ENCODE peak calls at places on chromosome 13, in eight cellular contexts. A is breast epithelium; X is memory B cell; L is GM18507; K is naive thymus-derived CD8-positive, alpha-beta T cell; C is NCI-H510A treated with DMSO at 0.1 percent for 48 hours; Z is foreskin keratinocyte; P is choroid plexus epithelial cell. Q is an unnamed sample.

GRCh38 chr13:94966380-94966779 is 254.0 kb upstream of the SOX21 start:
- DNase-seq in A (no peak), X (no peak), L (no peak), K (no peak), C (peak), Z (no peak), P (no peak), Q (no peak)

GRCh38 chr13:40460116-40460515 is 206.3 kb downstream of the FOXO1 start:
- DNase-seq in A (no peak), X (no peak), L (no peak), K (no peak), C (no peak), Z (no peak), P (no peak), Q (no peak)

GRCh38 chr13:24361138-24361537 is 51.8 kb downstream of the C1QTNF9 start:
- DNase-seq in A (no peak), X (no peak), L (no peak), K (no peak), C (no peak), Z (no peak), P (no peak), Q (no peak)

GRCh38 chr13:84237181-84237580 is 354.9 kb upstream of the SLITRK1 start:
- DNase-seq in A (no peak), X (no peak), L (no peak), K (no peak), C (no peak), Z (no peak), P (no peak), Q (no peak)

GRCh38 chr13:95924389-95924994 is 128.7 kb downstream of the UGGT2 start:
- DNase-seq in A (no peak), X (no peak), L (no peak), K (no peak), C (no peak), Z (peak), P (peak), Q (no peak)

GRCh38 chr13:29448124-29448685 is 147.3 kb downstream of the SLC7A1 start:
- DNase-seq in A (no peak), X (no peak), L (no peak), K (no peak), C (no peak), Z (no peak), P (no peak), Q (no peak)

GRCh38 chr13:105037064-105037463 is 1498.4 kb downstream of the EFNB2 start:
- DNase-seq in A (no peak), X (no peak), L (no peak), K (no peak), C (no peak), Z (peak), P (no peak), Q (no peak)

GRCh38 chr13:100664171-100664900 is 10.3 kb downstream of the TMTC4 start:
- DNase-seq in A (no peak), X (no peak), L (no peak), K (no peak), C (no peak), Z (no peak), P (no peak), Q (no peak)

GRCh38 chr13:82905071-82905470 is 977.2 kb downstream of the SLITRK1 start:
- DNase-seq in A (no peak), X (no peak), L (no peak), K (no peak), C (no peak), Z (peak), P (no peak), Q (no peak)

GRCh38 chr13:24209138-24209537 is 48.6 kb downstream of the SPATA13 start:
- DNase-seq in A (no peak), X (no peak), L (no peak), K (no peak), C (no peak), Z (no peak), P (no peak), Q (no peak)

GRCh38 chr13:51524312-51524711 is 60.0 kb upstream of the WDFY2 start:
- DNase-seq in A (no peak), X (no peak), L (no peak), K (no peak), C (no peak), Z (no peak), P (no peak), Q (no peak)

GRCh38 chr13:105848494-105848893 is 687.0 kb downstream of the EFNB2 start:
- DNase-seq in A (no peak), X (no peak), L (no peak), K (no peak), C (no peak), Z (peak), P (no peak), Q (no peak)

GRCh38 chr13:21043898-21044297 is 17.5 kb downstream of the LATS2 start:
- DNase-seq in A (no peak), X (no peak), L (no peak), K (no peak), C (no peak), Z (no peak), P (peak), Q (no peak)

GRCh38 chr13:74288361-74288911 is 154.2 kb upstream of the KLF12 start:
- DNase-seq in A (no peak), X (peak), L (no peak), K (peak), C (no peak), Z (peak), P (no peak), Q (peak)

GRCh38 chr13:111354789-111355188 is 34.3 kb downstream of the TEX29 start:
- DNase-seq in A (no peak), X (no peak), L (no peak), K (no peak), C (no peak), Z (no peak), P (no peak), Q (no peak)

GRCh38 chr13:30572859-30573275 is 44.9 kb upstream of the USPL1 start:
- DNase-seq in A (no peak), X (peak), L (peak), K (peak), C (peak), Z (peak), P (peak), Q (no peak)

GRCh38 chr13:61508936-61509335 is 93.3 kb upstream of the PCDH20 start:
- DNase-seq in A (no peak), X (no peak), L (no peak), K (no peak), C (no peak), Z (no peak), P (no peak), Q (no peak)

GRCh38 chr13:77118134-77118533 is 91.2 kb upstream of the FBXL3 start:
- DNase-seq in A (no peak), X (no peak), L (no peak), K (no peak), C (no peak), Z (no peak), P (no peak), Q (no peak)

GRCh38 chr13:28540612-28541011 is 45.7 kb upstream of the FLT1 start:
- DNase-seq in A (no peak), X (no peak), L (no peak), K (no peak), C (no peak), Z (peak), P (peak), Q (no peak)

GRCh38 chr13:31161583-31162150 is at the start of gene HSPH1:
- DNase-seq in A (peak), X (peak), L (peak), K (peak), C (peak), Z (peak), P (peak), Q (peak)

GRCh38 chr13:76239031-76239680 is 603.0 kb downstream of the LMO7 start:
- DNase-seq in A (no peak), X (no peak), L (no peak), K (no peak), C (no peak), Z (no peak), P (no peak), Q (no peak)

GRCh38 chr13:32390048-32390447 is 37.9 kb downstream of the N4BP2L1 start:
- DNase-seq in A (no peak), X (no peak), L (no peak), K (no peak), C (no peak), Z (no peak), P (no peak), Q (no peak)

GRCh38 chr13:39938591-39938990 is 283.1 kb downstream of the COG6 start:
- DNase-seq in A (no peak), X (no peak), L (no peak), K (no peak), C (no peak), Z (no peak), P (no peak), Q (no peak)

GRCh38 chr13:54950546-54950945 is 1921.9 kb downstream of the OLFM4 start:
- DNase-seq in A (no peak), X (no peak), L (no peak), K (no peak), C (no peak), Z (no peak), P (no peak), Q (no peak)

GRCh38 chr13:112806761-112807652 is 117.2 kb downstream of the ATP11A start:
- DNase-seq in A (no peak), X (no peak), L (no peak), K (no peak), C (no peak), Z (no peak), P (no peak), Q (no peak)

GRCh38 chr13:48542581-48543341 is 9.9 kb upstream of the RCBTB2 start:
- DNase-seq in A (no peak), X (no peak), L (no peak), K (no peak), C (no peak), Z (no peak), P (peak), Q (no peak)

GRCh38 chr13:97892717-97893116 is 60.8 kb upstream of the IPO5 start:
- DNase-seq in A (no peak), X (no peak), L (no peak), K (no peak), C (no peak), Z (peak), P (peak), Q (no peak)

GRCh38 chr13:85586422-85586831 is 212.8 kb downstream of the SLITRK6 start:
- DNase-seq in A (no peak), X (no peak), L (no peak), K (no peak), C (no peak), Z (peak), P (peak), Q (no peak)

GRCh38 chr13:91845612-91846011 is 447.2 kb downstream of the GPC5 start:
- DNase-seq in A (no peak), X (no peak), L (no peak), K (no peak), C (no peak), Z (no peak), P (no peak), Q (no peak)

GRCh38 chr13:21538753-21539152 is 65.2 kb downstream of the MICU2 start:
- DNase-seq in A (no peak), X (no peak), L (no peak), K (no peak), C (no peak), Z (no peak), P (no peak), Q (no peak)

GRCh38 chr13:70333752-70334151 is 225.5 kb upstream of the KLHL1 start:
- DNase-seq in A (no peak), X (no peak), L (no peak), K (no peak), C (no peak), Z (no peak), P (no peak), Q (no peak)

GRCh38 chr13:49641810-49642291 is 13.5 kb downstream of the ARL11 start:
- DNase-seq in A (no peak), X (no peak), L (no peak), K (no peak), C (no peak), Z (peak), P (peak), Q (no peak)

GRCh38 chr13:29502391-29503008 is 93.0 kb downstream of the SLC7A1 start:
- DNase-seq in A (no peak), X (no peak), L (no peak), K (peak), C (no peak), Z (no peak), P (no peak), Q (no peak)

GRCh38 chr13:75353786-75354193 is 128.2 kb downstream of the TBC1D4 start:
- DNase-seq in A (no peak), X (no peak), L (no peak), K (no peak), C (no peak), Z (no peak), P (no peak), Q (no peak)